ENCODE peak calls at places on chromosomes 7 and 10, in four cellular contexts. N, K, J and R are unnamed samples.
A peak's percentile ranks its signal among the peaks of the same experiment; 100 is the strongest.

GRCh38 chr10:79081353-79082034 is 12.7 kb downstream of the ZMIZ1 start:
- DNase-seq in K (peak; percentile 96), N (peak; percentile 78), J (no peak), R (no peak)

GRCh38 chr10:5632430-5632829 is 34.0 kb downstream of the ASB13 start:
- DNase-seq in K (no peak), J (no peak), N (no peak), R (no peak)

GRCh38 chr10:95295031-95295755 is 4.4 kb upstream of the PDLIM1 start:
- DNase-seq in J (peak; percentile 46), N (no peak), K (peak; percentile 60), R (no peak)

GRCh38 chr7:128903621-128904361 is 6.7 kb downstream of the KCP start:
- DNase-seq in J (no peak), N (peak; percentile 25), K (no peak), R (no peak)

GRCh38 chr7:35272234-35272633 is 18.3 kb upstream of the TBX20 start:
- DNase-seq in J (no peak), N (no peak), K (no peak), R (no peak)

GRCh38 chr7:47940482-47941001 is 7.7 kb downstream of the PKD1L1 start:
- DNase-seq in K (peak; percentile 77), J (no peak), N (peak; percentile 76), R (no peak)

GRCh38 chr7:135991906-135992305 is 14.7 kb upstream of the MTPN start:
- DNase-seq in K (no peak), J (no peak), N (no peak), R (no peak)

GRCh38 chr10:77816311-77816710 is 110.2 kb downstream of the DLG5 start:
- DNase-seq in J (no peak), N (no peak), K (no peak), R (no peak)

GRCh38 chr7:132441935-132442334 is 134.3 kb downstream of the PLXNA4 start:
- DNase-seq in N (peak; percentile 52), J (no peak), K (no peak), R (no peak)

GRCh38 chr10:33180390-33180789 is 154.1 kb downstream of the NRP1 start:
- DNase-seq in N (no peak), K (peak; percentile 68), J (no peak), R (no peak)

GRCh38 chr10:79178070-79178576 is 109.4 kb downstream of the ZMIZ1 start:
- DNase-seq in J (no peak), N (no peak), K (no peak), R (no peak)

GRCh38 chr10:92965314-92965713 is 95.3 kb upstream of the CYP26C1 start:
- DNase-seq in N (no peak), K (peak; percentile 73), J (no peak), R (no peak)

GRCh38 chr7:693280-693679 is 33.2 kb upstream of the DNAAF5 start:
- DNase-seq in N (no peak), J (no peak), K (no peak), R (no peak)

GRCh38 chr7:136102881-136103280 is 125.7 kb upstream of the MTPN start:
- DNase-seq in K (no peak), N (no peak), J (no peak), R (no peak)

GRCh38 chr10:114430688-114431413 is 26.5 kb upstream of the AFAP1L2 start:
- DNase-seq in K (no peak), N (no peak), J (no peak), R (no peak)

GRCh38 chr10:100479059-100479458 is 16.2 kb downstream of the WNT8B start:
- DNase-seq in K (no peak), N (no peak), J (no peak), R (no peak)

GRCh38 chr10:86733260-86733671 is 23.2 kb upstream of the BMPR1A start:
- DNase-seq in J (no peak), N (peak; percentile 56), K (peak; percentile 8), R (no peak)

GRCh38 chr10:130202984-130203617 is 66.9 kb downstream of the GLRX3 start:
- DNase-seq in J (no peak), N (no peak), K (no peak), R (no peak)

GRCh38 chr10:69786791-69787190 is 14.9 kb upstream of the COL13A1 start:
- DNase-seq in J (no peak), K (peak; percentile 56), N (no peak), R (no peak)

GRCh38 chr7:50610521-50611277 is 45.5 kb upstream of the DDC start:
- DNase-seq in K (peak; percentile 37), J (no peak), N (no peak), R (peak; percentile 19)

GRCh38 chr10:43395571-43396060 is 13.4 kb downstream of the HNRNPF start:
- DNase-seq in J (peak; percentile 21), N (no peak), K (peak; percentile 28), R (no peak)

GRCh38 chr10:114876169-114876568 is 54.6 kb downstream of the FHIP2A start:
- DNase-seq in N (peak; percentile 23), K (no peak), J (no peak), R (no peak)

GRCh38 chr10:87658383-87658795 is 1.3 kb upstream of the PAPSS2 start:
- DNase-seq in N (no peak), J (no peak), K (peak; percentile 37), R (no peak)

GRCh38 chr10:73875139-73875475 is 752 bp upstream of the CAMK2G start:
- DNase-seq in J (no peak), N (no peak), K (no peak), R (no peak)

GRCh38 chr10:13790196-13790595 is 203.4 kb downstream of the PRPF18 start:
- DNase-seq in J (no peak), K (no peak), N (no peak), R (no peak)

GRCh38 chr7:78852951-78853350 is 600.5 kb downstream of the MAGI2 start:
- DNase-seq in J (no peak), N (no peak), K (peak; percentile 38), R (no peak)

GRCh38 chr10:80268266-80268665 is 21.2 kb downstream of the MAT1A start:
- DNase-seq in N (no peak), J (no peak), K (no peak), R (no peak)

GRCh38 chr10:79073784-79074432 is 5.1 kb downstream of the ZMIZ1 start:
- DNase-seq in J (peak; percentile 66), K (peak; percentile 76), N (peak; percentile 54), R (no peak)

GRCh38 chr10:91587710-91588638 is 44.9 kb downstream of the PPP1R3C start:
- DNase-seq in J (peak; percentile 45), K (peak; percentile 83), N (no peak), R (no peak)
- TF ChIP-seq CTCF in J (no peak), K (no peak), N (no peak), R (no peak)

GRCh38 chr10:24711465-24711864 is 12.2 kb downstream of the ARHGAP21 start:
- DNase-seq in J (no peak), K (no peak), N (no peak), R (no peak)

GRCh38 chr10:24707445-24707844 is 16.2 kb downstream of the ARHGAP21 start:
- DNase-seq in K (no peak), J (no peak), N (no peak), R (no peak)

GRCh38 chr10:24703700-24704099 is 20.0 kb downstream of the ARHGAP21 start:
- DNase-seq in N (no peak), K (peak; percentile 93), J (no peak), R (no peak)

GRCh38 chr10:24708081-24708480 is 15.6 kb downstream of the ARHGAP21 start:
- DNase-seq in N (no peak), K (no peak), J (no peak), R (no peak)

GRCh38 chr10:24706479-24707118 is 17.1 kb downstream of the ARHGAP21 start:
- DNase-seq in J (no peak), K (peak; percentile 98), N (peak; percentile 73), R (no peak)
- H3K27ac ChIP-seq in J (no peak overlapping the region), K (peak overlapping the region; percentile 14), N (no peak overlapping the region), R (no peak overlapping the region)

GRCh38 chr7:5065107-5065407 is 19.4 kb downstream of the RBAK start:
- DNase-seq in J (no peak), K (no peak), N (no peak), R (no peak)
- H3K9me3 ChIP-seq in J (peaks cover 92% of the 10 kb centered on the region), K (peaks cover 74% of the 10 kb centered on the region), N (peaks cover 32% of the 10 kb centered on the region), R (peaks cover 100% of the 10 kb centered on the region)

GRCh38 chr7:106279425-106280182 is 5.2 kb downstream of the NAMPT start:
- DNase-seq in K (no peak), N (no peak), J (no peak), R (no peak)
- TF ChIP-seq CTCF in K (no peak), N (no peak), J (no peak), R (no peak)

GRCh38 chr7:137399827-137400823 is 56.6 kb upstream of the PTN start:
- DNase-seq in K (peak; percentile 74), N (no peak), J (no peak), R (no peak)
- H3K27ac ChIP-seq in K (peak overlapping the region; percentile 3), N (no peak overlapping the region), J (no peak overlapping the region), R (no peak overlapping the region)

GRCh38 chr7:16889305-16889704 is 7.5 kb upstream of the AGR3 start:
- DNase-seq in J (no peak), N (no peak), K (no peak), R (no peak)
- H3K9me3 ChIP-seq in J (no peaks in the 10 kb centered on the region), N (no peaks in the 10 kb centered on the region), K (no peaks in the 10 kb centered on the region), R (no peaks in the 10 kb centered on the region)